ENCODE peak calls at places on chromosomes 1 and 21, in four cellular contexts. A, M, K and F are unnamed samples.

GRCh38 chr1:31881698-31882000 is 56.5 kb downstream of the PTP4A2 start:
- DNase-seq in M (no peak), K (no peak), A (no peak), F (no peak)

GRCh38 chr1:40630488-40631223 is 34.8 kb downstream of the RIMS3 start:
- DNase-seq in A (no peak), M (peak; percentile 64), K (no peak), F (peak; percentile 53)

GRCh38 chr1:169692766-169693460 is 18.5 kb downstream of the SELL start:
- DNase-seq in M (no peak), A (no peak), K (no peak), F (no peak)

GRCh38 chr1:227351443-227351842 is 33.2 kb upstream of the CDC42BPA start:
- DNase-seq in M (peak; percentile 10), A (no peak), K (no peak), F (peak; percentile 62)

GRCh38 chr1:32741417-32742131 is 39.0 kb upstream of the SYNC start:
- DNase-seq in A (no peak), M (peak; percentile 64), K (no peak), F (no peak)

GRCh38 chr1:88890790-88891317 is 513 bp downstream of the GTF2B start:
- DNase-seq in M (peak; percentile 73), K (peak; percentile 32), A (no peak), F (peak; percentile 48)

GRCh38 chr21:36065497-36066036 is 4.3 kb upstream of the CBR1 start:
- DNase-seq in M (peak; percentile 69), K (no peak), A (no peak), F (peak; percentile 66)

GRCh38 chr1:150386546-150387080 is 22.7 kb downstream of the RPRD2 start:
- DNase-seq in M (no peak), K (no peak), A (no peak), F (no peak)

GRCh38 chr21:24308183-24308582 is 1299.1 kb downstream of the MRPL39 start:
- DNase-seq in A (no peak), M (no peak), K (no peak), F (no peak)

GRCh38 chr1:206693029-206693428 is 8.3 kb downstream of the MAPKAPK2 start:
- DNase-seq in M (peak; percentile 91), K (no peak), A (peak; percentile 35), F (no peak)

GRCh38 chr1:234603221-234604204 is 6.5 kb downstream of the IRF2BP2 start:
- DNase-seq in A (no peak), M (peak; percentile 66), K (peak; percentile 56), F (peak; percentile 52)

GRCh38 chr1:26161408-26162219 is 2.7 kb downstream of the FAM110D start:
- DNase-seq in M (peak; percentile 75), K (peak; percentile 59), A (no peak), F (peak; percentile 50)

GRCh38 chr1:230282157-230282556 is 144.0 kb downstream of the PGBD5 start:
- DNase-seq in K (no peak), A (no peak), M (no peak), F (no peak)

GRCh38 chr1:183506561-183506960 is 34.3 kb downstream of the SMG7 start:
- DNase-seq in K (no peak), M (peak; percentile 19), A (no peak), F (no peak)

GRCh38 chr21:17451364-17451869 is 61.4 kb upstream of the CXADR start:
- DNase-seq in A (peak; percentile 82), M (peak; percentile 86), K (no peak), F (peak; percentile 85)

GRCh38 chr1:73194965-73195364 is 912.6 kb upstream of the NEGR1 start:
- DNase-seq in A (no peak), M (no peak), K (no peak), F (no peak)

GRCh38 chr1:14255711-14256110 is 342.8 kb upstream of the KAZN start:
- DNase-seq in M (peak; percentile 21), K (no peak), A (no peak), F (no peak)

GRCh38 chr1:71307451-71307850 is 226.6 kb upstream of the ZRANB2 start:
- DNase-seq in M (peak; percentile 88), K (no peak), A (peak; percentile 25), F (peak; percentile 73)

GRCh38 chr1:111366256-111366655 is 61.3 kb downstream of the OVGP1 start:
- DNase-seq in A (no peak), M (peak; percentile 58), K (no peak), F (peak; percentile 51)

GRCh38 chr1:76023669-76024407 is 50.7 kb upstream of the ST6GALNAC3 start:
- DNase-seq in M (no peak), K (no peak), A (no peak), F (peak; percentile 47)

GRCh38 chr1:150560576-150560975 is 11.4 kb downstream of the ADAMTSL4 start:
- DNase-seq in A (no peak), M (no peak), K (no peak), F (no peak)

GRCh38 chr1:162903246-162903645 is 42.3 kb upstream of the CCDC190 start:
- DNase-seq in M (no peak), K (no peak), A (peak; percentile 38), F (no peak)

GRCh38 chr1:60859111-60859510 is 223.2 kb upstream of the NFIA start:
- DNase-seq in A (no peak), K (no peak), M (no peak), F (no peak)

GRCh38 chr1:58982259-58982998 is 198.6 kb upstream of the JUN start:
- DNase-seq in K (no peak), A (no peak), M (peak; percentile 18), F (no peak)

GRCh38 chr1:18932387-18932786 is 24.1 kb downstream of the IFFO2 start:
- DNase-seq in K (no peak), A (no peak), M (peak; percentile 51), F (peak; percentile 89)

GRCh38 chr1:35505911-35506798 is 51.0 kb downstream of the KIAA0319L start:
- DNase-seq in A (peak; percentile 78), K (peak; percentile 84), M (peak; percentile 83), F (peak; percentile 56)

GRCh38 chr1:165562576-165562975 is 18.8 kb downstream of the LRRC52 start:
- DNase-seq in K (no peak), M (peak; percentile 37), A (no peak), F (peak; percentile 30)

GRCh38 chr1:37237948-37238347 is 203.6 kb upstream of the GRIK3 start:
- DNase-seq in K (no peak), M (no peak), A (no peak), F (no peak)

GRCh38 chr1:45621895-45622266 is 2.0 kb downstream of the CCDC17 start:
- DNase-seq in A (no peak), M (no peak), K (no peak), F (no peak)

GRCh38 chr1:226990133-226990716 is 50.1 kb downstream of the COQ8A start:
- DNase-seq in K (no peak), A (no peak), M (no peak), F (no peak)

GRCh38 chr1:171484760-171485374 is 463 bp upstream of the PRRC2C start:
- DNase-seq in A (no peak), K (peak; percentile 55), M (no peak), F (no peak)

GRCh38 chr1:14599173-14599754 is 779 bp downstream of the KAZN start:
- DNase-seq in A (no peak), M (peak; percentile 22), K (peak; percentile 42), F (no peak)

GRCh38 chr1:179440971-179441370 is 75.2 kb downstream of the AXDND1 start:
- DNase-seq in K (no peak), M (no peak), A (no peak), F (no peak)

GRCh38 chr1:169468982-169469381 is 16.8 kb downstream of the SLC19A2 start:
- DNase-seq in M (peak; percentile 39), A (no peak), K (no peak), F (no peak)